ENCODE peak calls at places on chromosomes 5 and 9, in eight cellular contexts. L is fibroblast of the aortic adventitia; E is PC-3; X is stimulated activated CD8-positive, alpha-beta memory T cell treated with anti-CD3 and anti-CD28 coated beads, Interleukin-7, amount 100 ng/mL, for 1 hour; S is astrocyte of the cerebellum; R is NCI-H69; C is lower leg skin; Q is HS-5. O is an unnamed sample.

GRCh38 chr5:122050959-122051358 is 27.1 kb downstream of the LOX start:
- DNase-seq in L (no peak), E (no peak), X (no peak), S (no peak), R (no peak), C (no peak), Q (no peak), O (no peak)

GRCh38 chr9:137064027-137064879 is 6.1 kb downstream of the SAPCD2 start:
- DNase-seq in L (peak; percentile 47), E (peak; percentile 46), X (peak; percentile 49), S (no peak), R (peak; percentile 60), C (peak; percentile 94), Q (no peak), O (no peak)

GRCh38 chr5:6162175-6162574 is 216.2 kb downstream of the MED10 start:
- DNase-seq in L (peak; percentile 19), E (no peak), X (no peak), S (no peak), R (no peak), C (no peak), Q (no peak), O (no peak)

GRCh38 chr5:133360693-133361479 is 251.5 kb downstream of the FSTL4 start:
- DNase-seq in L (no peak), E (no peak), X (no peak), S (no peak), R (peak; percentile 33), C (no peak), Q (no peak), O (no peak)

GRCh38 chr5:9239071-9239470 is 306.8 kb downstream of the SEMA5A start:
- DNase-seq in L (peak; percentile 66), E (peak; percentile 66), X (no peak), S (no peak), R (no peak), C (no peak), Q (peak; percentile 49), O (no peak)

GRCh38 chr9:20640331-20641187 is 18.3 kb upstream of the MLLT3 start:
- DNase-seq in L (peak; percentile 27), E (peak; percentile 78), X (peak; percentile 51), S (peak; percentile 65), R (peak; percentile 98), C (peak; percentile 86), Q (no peak), O (no peak)

GRCh38 chr5:74641014-74641777 is 668 bp upstream of the ENC1 start:
- DNase-seq in L (peak; percentile 71), E (peak; percentile 89), X (no peak), S (no peak), R (peak; percentile 93), C (peak; percentile 93), Q (no peak), O (peak; percentile 67)

GRCh38 chr5:3386676-3387075 is 209.0 kb upstream of the IRX1 start:
- DNase-seq in L (no peak), E (no peak), X (no peak), S (no peak), R (no peak), C (no peak), Q (no peak), O (no peak)

GRCh38 chr9:26669641-26670040 is 223.0 kb downstream of the CAAP1 start:
- DNase-seq in L (no peak), E (no peak), X (no peak), S (no peak), R (peak; percentile 61), C (no peak), Q (no peak), O (no peak)

GRCh38 chr9:99905833-99906402 is 536 bp upstream of the STX17 start:
- DNase-seq in L (peak; percentile 5), E (peak; percentile 74), X (no peak), S (no peak), R (peak; percentile 53), C (no peak), Q (no peak), O (no peak)

GRCh38 chr5:149406203-149406978 is 27.3 kb upstream of the IL17B start:
- DNase-seq in L (peak; percentile 97), E (no peak), X (no peak), S (peak; percentile 52), R (no peak), C (no peak), Q (no peak), O (peak; percentile 91)

GRCh38 chr9:133897675-133898074 is 94.4 kb downstream of the VAV2 start:
- DNase-seq in L (no peak), E (no peak), X (no peak), S (no peak), R (peak; percentile 68), C (no peak), Q (no peak), O (peak; percentile 74)

GRCh38 chr5:14728109-14728938 is 63.8 kb downstream of the OTULIN start:
- DNase-seq in L (no peak), E (no peak), X (no peak), S (no peak), R (peak; percentile 88), C (no peak), Q (no peak), O (no peak)

GRCh38 chr9:93677641-93678136 is 101.3 kb downstream of the PHF2 start:
- DNase-seq in L (no peak), E (no peak), X (no peak), S (no peak), R (no peak), C (peak; percentile 79), Q (no peak), O (no peak)

GRCh38 chr5:88653471-88653870 is 229.5 kb downstream of the MEF2C start:
- DNase-seq in L (no peak), E (no peak), X (no peak), S (no peak), R (no peak), C (no peak), Q (no peak), O (no peak)

GRCh38 chr5:14143843-14144585 is 872 bp downstream of the TRIO start:
- DNase-seq in L (peak; percentile 40), E (peak; percentile 23), X (no peak), S (no peak), R (peak; percentile 71), C (peak; percentile 89), Q (no peak), O (peak; percentile 48)

GRCh38 chr5:123882305-123882704 is 370.3 kb downstream of the CSNK1G3 start:
- DNase-seq in L (no peak), E (no peak), X (no peak), S (no peak), R (peak; percentile 85), C (no peak), Q (no peak), O (no peak)

GRCh38 chr5:129904102-129904666 is at the start of gene CHSY3:
- DNase-seq in L (peak; percentile 55), E (peak; percentile 54), X (no peak), S (peak; percentile 22), R (peak; percentile 83), C (peak; percentile 96), Q (peak; percentile 34), O (peak; percentile 93)

GRCh38 chr5:160970605-160971191 is 118.7 kb upstream of the ATP10B start:
- DNase-seq in L (no peak), E (no peak), X (no peak), S (no peak), R (peak; percentile 66), C (no peak), Q (no peak), O (no peak)

GRCh38 chr5:127358274-127358673 is 67.7 kb downstream of the MEGF10 start:
- DNase-seq in L (peak; percentile 13), E (no peak), X (no peak), S (no peak), R (no peak), C (no peak), Q (peak; percentile 87), O (peak; percentile 72)

GRCh38 chr9:36141288-36141687 is 4.8 kb downstream of the GLIPR2 start:
- DNase-seq in L (peak; percentile 46), E (peak; percentile 79), X (no peak), S (no peak), R (no peak), C (no peak), Q (no peak), O (no peak)

GRCh38 chr5:100889896-100890295 is 13.2 kb downstream of the ST8SIA4 start:
- DNase-seq in L (no peak), E (no peak), X (no peak), S (no peak), R (no peak), C (no peak), Q (no peak), O (no peak)

GRCh38 chr5:142151436-142152382 is 43.1 kb downstream of the NDFIP1 start:
- DNase-seq in L (peak; percentile 91), E (peak; percentile 64), X (peak; percentile 25), S (peak; percentile 80), R (peak; percentile 66), C (no peak), Q (peak; percentile 39), O (peak; percentile 66)

GRCh38 chr9:10562581-10563343 is 50.0 kb downstream of the PTPRD start:
- DNase-seq in L (no peak), E (peak; percentile 44), X (no peak), S (no peak), R (peak; percentile 23), C (no peak), Q (peak; percentile 14), O (no peak)

GRCh38 chr9:137367506-137368430 is 55.2 kb downstream of the EXD3 start:
- DNase-seq in L (no peak), E (no peak), X (no peak), S (no peak), R (no peak), C (peak; percentile 76), Q (no peak), O (no peak)

GRCh38 chr9:105656131-105656921 is 5.9 kb upstream of the TAL2 start:
- DNase-seq in L (no peak), E (no peak), X (no peak), S (no peak), R (peak; percentile 73), C (no peak), Q (no peak), O (no peak)

GRCh38 chr9:136969150-136969549 is 8.2 kb upstream of the PTGDS start:
- DNase-seq in L (no peak), E (no peak), X (no peak), S (no peak), R (no peak), C (no peak), Q (no peak), O (no peak)

GRCh38 chr9:132880311-132880661 is 1.6 kb downstream of the SPACA9 start:
- DNase-seq in L (no peak), E (no peak), X (no peak), S (no peak), R (no peak), C (no peak), Q (no peak), O (no peak)

GRCh38 chr9:70580593-70581195 is 166.2 kb upstream of the KLF9 start:
- DNase-seq in L (no peak), E (no peak), X (no peak), S (no peak), R (no peak), C (no peak), Q (no peak), O (no peak)

GRCh38 chr5:40983781-40984180 is 74.5 kb downstream of the C7 start:
- DNase-seq in L (no peak), E (peak; percentile 79), X (no peak), S (no peak), R (no peak), C (no peak), Q (no peak), O (no peak)

GRCh38 chr9:71326360-71326759 is 204.9 kb upstream of the TRPM3 start:
- DNase-seq in L (no peak), E (peak; percentile 73), X (no peak), S (no peak), R (no peak), C (no peak), Q (no peak), O (no peak)

GRCh38 chr5:16918156-16918555 is 17.9 kb downstream of the MYO10 start:
- DNase-seq in L (no peak), E (no peak), X (no peak), S (no peak), R (no peak), C (no peak), Q (no peak), O (peak; percentile 61)

GRCh38 chr9:131090025-131090787 is 6.1 kb upstream of the AIF1L start:
- DNase-seq in L (no peak), E (no peak), X (no peak), S (no peak), R (no peak), C (no peak), Q (no peak), O (no peak)

GRCh38 chr9:132214027-132214622 is 52.3 kb downstream of the NTNG2 start:
- DNase-seq in L (peak; percentile 89), E (peak; percentile 70), X (no peak), S (peak; percentile 90), R (peak; percentile 97), C (no peak), Q (peak; percentile 83), O (peak; percentile 15)